ENCODE peak calls at places on chromosome X, in four cellular contexts. Y is ovary, P is A549, Q is HCT116. D is an unnamed sample.

GRCh38 chrX:41559662-41560061 is 112.5 kb downstream of the NYX start:
- DNase-seq in Q (no peak), P (no peak), Y (peak), D (no peak)

GRCh38 chrX:131845201-131845600 is 177.9 kb upstream of the STK26 start:
- DNase-seq in Q (no peak), Y (no peak), P (no peak), D (no peak)

GRCh38 chrX:20274121-20274520 is 7.4 kb upstream of the RPS6KA3 start:
- DNase-seq in Q (no peak), Y (no peak), P (no peak), D (no peak)

GRCh38 chrX:6071755-6072154 is 156.9 kb downstream of the NLGN4X start:
- DNase-seq in Y (no peak), Q (no peak), P (no peak), D (no peak)

GRCh38 chrX:47499291-47499690 is 16.3 kb upstream of the ZNF41 start:
- DNase-seq in Y (no peak), Q (no peak), P (no peak), D (no peak)

GRCh38 chrX:71911023-71911730 is 532 bp downstream of the NHSL2 start:
- DNase-seq in P (peak), Y (peak), Q (no peak), D (no peak)

GRCh38 chrX:27889878-27890277 is 82.1 kb downstream of the MAGEB10 start:
- DNase-seq in Y (no peak), P (no peak), Q (no peak), D (no peak)

GRCh38 chrX:24561121-24561520 is 86.0 kb downstream of the PCYT1B start:
- DNase-seq in P (peak), Y (no peak), Q (peak), D (no peak)

GRCh38 chrX:16870861-16871584 is 861 bp upstream of the RBBP7 start:
- DNase-seq in Y (peak), Q (no peak), P (no peak), D (no peak)

GRCh38 chrX:15269120-15269519 is 763 bp downstream of the ASB9 start:
- DNase-seq in Y (no peak), Q (no peak), P (peak), D (no peak)

GRCh38 chrX:29662759-29663503 is 552.4 kb upstream of the MAGEB2 start:
- DNase-seq in Q (no peak), P (peak), Y (no peak), D (peak)

GRCh38 chrX:114930227-114930626 is 87.2 kb downstream of the IL13RA2 start:
- DNase-seq in Q (no peak), Y (no peak), P (no peak), D (no peak)

GRCh38 chrX:110407910-110408545 is 49.4 kb downstream of the RTL9 start:
- DNase-seq in Q (peak), P (peak), Y (peak), D (no peak)

GRCh38 chrX:57904481-57904880 is 5.8 kb downstream of the ZXDA start:
- DNase-seq in Y (no peak), P (no peak), Q (no peak), D (no peak)

GRCh38 chrX:118520206-118520857 is 24.7 kb downstream of the DOCK11 start:
- DNase-seq in P (no peak), Y (no peak), Q (no peak), D (no peak)

GRCh38 chrX:97806238-97806637 is 922.5 kb downstream of the RPA4 start:
- DNase-seq in Y (no peak), Q (no peak), P (no peak), D (peak)

GRCh38 chrX:72180539-72180938 is 1.0 kb upstream of the PIN4 start:
- DNase-seq in P (no peak), Y (no peak), Q (no peak), D (no peak)

GRCh38 chrX:136447308-136447707 is 40.4 kb upstream of the BRS3 start:
- DNase-seq in P (no peak), Y (no peak), Q (no peak), D (no peak)

GRCh38 chrX:72061091-72061490 is 70.6 kb downstream of the RTL5 start:
- DNase-seq in Q (no peak), Y (no peak), P (no peak), D (no peak)

GRCh38 chrX:150935466-150935865 is 37.0 kb upstream of the CD99L2 start:
- DNase-seq in P (no peak), Y (no peak), Q (no peak), D (peak)

GRCh38 chrX:110600745-110601310 is 194.8 kb downstream of the CHRDL1 start:
- DNase-seq in Y (no peak), Q (no peak), P (no peak), D (no peak)

GRCh38 chrX:150429577-150429976 is 66.5 kb downstream of the MAMLD1 start:
- DNase-seq in Y (no peak), P (no peak), Q (no peak), D (no peak)

GRCh38 chrX:69070949-69071650 is 94.2 kb downstream of the PJA1 start:
- DNase-seq in Q (no peak), P (no peak), Y (peak), D (no peak)

GRCh38 chrX:129496625-129497024 is 26.7 kb downstream of the SMARCA1 start:
- DNase-seq in Q (no peak), P (no peak), Y (no peak), D (no peak)

GRCh38 chrX:56289449-56289848 is 57.3 kb downstream of the KLF8 start:
- DNase-seq in P (no peak), Y (no peak), Q (no peak), D (no peak)

GRCh38 chrX:52923781-52924241 is 26.7 kb downstream of the FAM156B start:
- DNase-seq in Y (peak), Q (no peak), P (no peak), D (no peak)

GRCh38 chrX:147891886-147892285 is 19.8 kb upstream of the FMR1 start:
- DNase-seq in Y (no peak), P (no peak), Q (no peak), D (no peak)

GRCh38 chrX:37995428-37995827 is 10.9 kb upstream of the SYTL5 start:
- DNase-seq in Q (no peak), P (no peak), Y (no peak), D (no peak)

GRCh38 chrX:46117234-46117633 is 428.0 kb downstream of the ZNF674 start:
- DNase-seq in P (no peak), Q (no peak), Y (no peak), D (no peak)

GRCh38 chrX:123181515-123181914 is 2.6 kb upstream of the GRIA3 start:
- DNase-seq in P (no peak), Y (no peak), Q (no peak), D (no peak)
- TF ChIP-seq POLR2A in P (no peak), Y (no peak), Q (no peak), D (no peak)

DNA sequence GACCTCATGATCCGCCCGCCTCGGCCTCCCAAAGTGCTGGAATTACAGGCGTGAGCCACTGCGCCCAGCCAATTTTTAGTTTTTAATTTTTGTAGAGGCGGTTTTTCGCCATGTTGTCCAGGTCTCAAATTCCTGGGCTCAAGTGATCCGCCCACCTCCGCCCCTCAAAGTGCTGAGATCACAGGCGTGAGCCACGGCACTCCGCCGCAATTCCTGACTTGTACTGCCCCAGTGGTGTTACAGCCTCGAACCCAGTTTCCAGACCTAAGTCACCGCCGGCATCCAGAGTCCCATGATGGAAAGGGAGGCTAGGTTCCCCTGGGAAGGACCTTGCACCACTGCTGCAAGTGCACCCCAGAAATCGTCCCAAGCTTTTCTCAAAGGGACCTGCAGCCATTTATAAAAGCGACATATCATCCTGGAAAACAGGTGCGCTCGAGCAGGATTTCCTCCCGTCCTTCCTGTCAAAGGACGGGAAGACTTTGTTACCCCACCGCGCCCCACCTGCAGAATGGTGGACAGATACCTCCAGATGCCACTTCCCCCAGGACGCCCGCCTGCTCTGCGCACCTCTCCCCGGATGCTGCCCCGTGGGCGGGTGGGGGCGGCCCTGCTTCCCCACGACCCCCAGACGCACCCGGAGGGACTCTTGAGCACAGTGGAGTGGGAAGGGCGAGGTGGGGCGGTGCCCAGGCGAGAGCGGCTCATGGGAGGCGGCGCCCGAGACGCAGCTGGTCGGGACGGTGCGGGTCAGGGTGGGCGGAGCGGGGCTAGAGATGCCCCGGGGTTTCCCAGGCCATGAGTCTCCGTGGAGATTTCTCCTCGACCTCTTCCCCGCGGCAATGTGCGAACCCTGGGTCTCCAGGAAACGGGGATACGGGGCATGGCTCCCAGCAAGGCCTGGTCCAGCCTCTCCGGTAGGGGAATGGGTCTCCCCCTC is 959 bp upstream of the RPL10 start:
- DNase-seq in Y (peak), P (peak), Q (no peak), D (no peak)
- TF ChIP-seq POLR2A in Y (peak), P (peak), Q (no peak), D (no peak)

DNA sequence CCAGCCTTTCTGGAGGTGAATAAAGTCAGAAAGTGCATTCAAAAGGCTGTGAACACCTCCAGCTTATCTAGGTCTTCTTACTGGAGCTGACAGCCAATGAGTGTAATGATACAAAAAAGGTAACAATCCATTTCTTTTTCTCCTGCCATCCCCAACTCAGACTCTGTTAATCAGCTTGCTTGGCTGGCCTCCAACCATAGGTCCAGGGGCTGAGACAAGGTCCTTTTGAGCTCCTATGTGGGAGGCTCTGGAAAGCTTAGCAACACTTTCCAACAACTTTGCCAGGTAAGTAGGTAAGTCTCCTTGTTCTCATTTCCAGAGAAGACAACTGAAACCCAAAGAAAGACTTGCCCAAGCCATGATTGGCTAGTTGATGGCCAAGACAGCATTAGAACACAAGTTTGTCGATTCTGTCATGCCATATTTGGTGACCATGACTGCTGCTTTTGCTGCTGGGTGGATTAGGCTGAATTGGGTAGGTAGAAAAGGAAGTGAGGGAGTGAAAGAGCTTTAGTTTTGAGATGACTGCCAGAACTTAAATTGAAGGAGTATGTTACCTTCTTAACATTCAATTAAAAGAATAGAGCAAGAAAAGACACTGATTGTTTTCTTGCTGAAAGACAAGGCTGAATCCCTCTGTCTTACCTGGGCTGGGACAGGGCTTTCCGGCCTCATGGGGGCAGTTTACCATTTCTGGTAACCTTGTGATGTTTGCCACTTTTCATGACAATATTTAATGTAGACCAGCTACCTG is 22.8 kb downstream of the VSIG4 start:
- DNase-seq in Y (no peak), Q (no peak), P (no peak), D (no peak)
- TF ChIP-seq POLR2A in Y (no peak), Q (no peak), P (no peak), D (no peak)

DNA sequence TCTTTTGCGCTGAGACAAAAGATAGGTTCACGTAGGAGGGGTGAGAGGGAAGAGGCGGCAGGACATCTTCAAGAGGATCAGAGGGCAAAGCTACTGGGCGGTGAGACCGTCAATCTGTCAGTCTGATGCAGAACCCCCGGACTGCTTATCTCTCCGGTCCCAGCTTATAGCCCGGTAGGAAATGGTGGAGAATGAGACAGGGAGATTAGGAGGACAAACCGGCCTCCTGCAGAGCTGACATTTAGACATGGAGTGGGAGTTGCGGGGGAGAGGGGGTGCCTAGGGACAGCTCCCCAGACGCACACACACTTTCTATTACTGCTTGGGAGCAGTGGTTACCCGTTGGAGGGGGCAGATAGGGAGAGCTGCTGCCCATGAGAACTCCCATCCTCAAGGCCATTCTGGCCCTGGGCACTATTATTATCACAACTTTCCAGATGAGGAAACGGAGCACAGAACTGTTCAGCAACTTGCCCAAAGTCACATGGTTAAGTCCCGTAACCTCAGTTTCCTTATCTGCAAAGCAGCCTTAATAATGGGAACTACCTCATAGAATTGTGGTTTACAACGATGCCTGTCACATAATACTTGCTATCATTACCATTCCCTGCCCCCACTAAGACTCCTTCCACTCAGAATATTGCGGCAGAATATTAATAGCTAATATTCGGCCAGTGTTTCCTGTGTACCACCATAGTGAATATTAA is 1.1 kb upstream of the HDAC6 start:
- DNase-seq in Q (no peak), Y (no peak), P (no peak), D (no peak)
- TF ChIP-seq POLR2A in Q (no peak), Y (no peak), P (no peak), D (no peak)

GRCh38 chrX:139932901-139933796 is at the start of gene ATP11C:
- DNase-seq in P (peak), Q (peak), Y (peak), D (peak)

GRCh38 chrX:139936259-139936658 is 3.4 kb upstream of the ATP11C start:
- DNase-seq in Y (no peak), Q (peak), P (peak), D (no peak)

GRCh38 chrX:139931646-139932076 is 1.2 kb downstream of the ATP11C start:
- DNase-seq in Y (no peak), P (no peak), Q (no peak), D (no peak)

GRCh38 chrX:139932077-139932900 is 564 bp downstream of the ATP11C start:
- DNase-seq in Y (peak), P (peak), Q (no peak), D (peak)

GRCh38 chrX:139933904-139934303 is 1.1 kb upstream of the ATP11C start:
- DNase-seq in Y (no peak), P (peak), Q (no peak), D (no peak)
- TF ChIP-seq POLR2A in Y (no peak), P (no peak), Q (no peak), D (no peak)

DNA sequence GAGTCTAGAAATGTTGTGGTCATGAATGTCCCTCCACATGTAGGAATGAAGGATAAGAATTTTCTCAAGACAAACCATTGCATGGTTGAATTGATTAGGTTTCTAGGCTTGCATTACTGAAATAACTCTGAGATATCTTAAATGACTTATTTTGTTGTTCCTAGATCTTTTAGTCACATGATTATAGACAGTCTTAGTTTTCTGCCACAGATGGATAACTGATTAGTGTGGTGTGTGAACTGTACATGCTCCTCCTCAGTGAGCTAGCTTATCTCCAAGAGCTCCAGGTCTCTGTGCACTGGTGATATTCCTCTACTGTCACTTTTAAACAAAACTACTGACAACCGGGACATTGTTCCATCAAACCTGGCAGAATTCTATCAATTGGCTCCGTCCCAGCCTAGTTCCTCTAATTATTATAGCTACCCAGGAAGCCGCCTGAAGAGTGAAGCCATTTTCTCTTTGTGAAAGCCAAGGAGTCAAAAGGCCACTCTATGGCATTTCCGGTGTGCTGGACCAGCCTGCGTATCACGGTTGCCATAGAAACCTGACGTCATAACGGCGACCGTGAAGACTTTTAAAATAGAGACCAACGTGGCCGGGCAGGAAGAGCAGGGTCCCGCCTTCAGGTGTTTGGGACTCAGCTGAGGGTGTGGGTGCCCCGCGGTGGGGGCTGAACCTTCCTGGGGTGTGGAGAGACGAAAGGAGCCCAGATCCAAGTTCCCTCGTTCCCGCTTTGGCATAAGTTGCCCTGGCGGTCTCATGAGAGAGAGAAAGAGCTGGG is 28.1 kb downstream of the BEX3 start:
- DNase-seq in Y (peak), P (peak), Q (peak), D (peak)
- TF ChIP-seq POLR2A in Y (peak), P (peak), Q (no peak), D (no peak)

GRCh38 chrX:119756926-119757635 is 1.3 kb upstream of the SOWAHD start:
- DNase-seq in P (no peak), Y (no peak), Q (no peak), D (no peak)

GRCh38 chrX:119757979-119758681 is at the start of gene SOWAHD:
- DNase-seq in Q (no peak), P (no peak), Y (peak), D (peak)

GRCh38 chrX:119757646-119757978 is 776 bp upstream of the SOWAHD start:
- DNase-seq in Y (no peak), P (no peak), Q (no peak), D (no peak)

GRCh38 chrX:119753639-119754257 is 4.6 kb upstream of the SOWAHD start:
- DNase-seq in Q (peak), Y (no peak), P (no peak), D (no peak)

GRCh38 chrX:119755981-119756533 is 2.3 kb upstream of the SOWAHD start:
- DNase-seq in Q (no peak), Y (no peak), P (no peak), D (no peak)
- TF ChIP-seq POLR2A in Q (no peak), Y (no peak), P (no peak), D (no peak)

DNA sequence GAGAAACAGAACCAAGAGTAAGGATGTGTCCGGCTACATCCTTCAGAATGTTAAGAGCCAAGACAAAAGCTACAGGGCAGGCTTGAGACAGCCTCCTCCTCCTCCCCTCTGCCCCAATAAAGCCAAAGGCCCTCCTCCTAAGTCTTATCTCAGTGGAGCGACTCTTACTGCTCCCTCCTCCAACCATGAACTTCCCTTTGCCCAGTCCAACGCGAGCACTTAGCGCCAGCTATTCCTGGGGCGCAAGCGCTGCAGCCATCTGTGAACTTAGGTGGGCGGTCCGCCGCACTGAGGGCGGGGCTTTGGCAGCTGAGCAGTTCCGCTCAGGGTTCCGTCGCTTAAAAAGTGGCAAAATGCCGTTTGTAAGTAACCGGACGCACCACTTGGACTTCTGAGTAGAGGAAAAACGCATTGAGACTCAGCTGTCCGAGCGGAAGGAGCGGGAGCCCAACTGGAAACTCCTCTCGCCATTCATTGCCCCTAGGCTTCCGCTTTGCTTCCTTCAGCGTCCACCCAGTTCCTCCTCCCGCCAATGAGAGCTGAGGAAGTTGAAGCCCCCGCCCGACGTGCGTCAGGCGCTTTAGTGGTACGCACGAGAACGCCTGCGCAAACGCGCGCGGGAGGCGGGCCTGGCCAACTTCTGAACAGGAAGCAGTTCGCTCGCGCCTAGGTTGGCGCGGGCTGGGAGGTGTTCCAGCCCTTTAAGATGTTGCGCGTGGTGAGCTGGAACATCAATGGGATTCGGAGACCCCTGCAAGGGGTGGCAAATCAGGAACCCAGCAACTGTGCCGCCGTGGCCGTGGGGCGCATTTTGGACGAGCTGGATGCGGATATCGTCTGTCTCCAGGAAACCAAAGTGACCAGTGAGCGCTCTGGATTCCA is at the start of gene APEX2:
- DNase-seq in Y (peak), Q (peak), P (peak), D (peak)
- TF ChIP-seq POLR2A in Y (peak), Q (peak), P (peak), D (peak)

D was measured in H54.